ENCODE peak calls at places on chromosomes 2 and 18, in five cellular contexts. One of them, this sample, is unnamed. For H3K36me3, H3K4me1 and H3K9me3, the result is how much of the 10 kb centered on the place peaks cover.

GRCh38 chr2:72919414-72920316 is 2.3 kb downstream of the EMX1 start:
- DNase-seq in OCI-LY7: no peak
- DNase-seq in cardiac muscle cell: peak
- DNase-seq in esophagus muscularis mucosa: no peak
- DNase-seq in GM12878: no peak
- DNase-seq in this sample: no peak

GRCh38 chr2:97724946-97725688 is 11.7 kb downstream of the ZAP70 start:
- DNase-seq in OCI-LY7: no peak
- DNase-seq in cardiac muscle cell: no peak
- DNase-seq in esophagus muscularis mucosa: no peak
- DNase-seq in GM12878: no peak
- DNase-seq in this sample: no peak

GRCh38 chr2:64797881-64798590 is 144.3 kb upstream of the SERTAD2 start:
- DNase-seq in OCI-LY7: no peak
- DNase-seq in cardiac muscle cell: no peak
- DNase-seq in esophagus muscularis mucosa: no peak
- DNase-seq in GM12878: no peak
- DNase-seq in this sample: no peak

GRCh38 chr2:3066831-3067230 is 310.8 kb downstream of the EIPR1 start:
- DNase-seq in OCI-LY7: no peak
- DNase-seq in cardiac muscle cell: no peak
- DNase-seq in esophagus muscularis mucosa: peak
- DNase-seq in GM12878: no peak
- DNase-seq in this sample: no peak

GRCh38 chr2:200471324-200471848 is 38.5 kb downstream of the KCTD18 start:
- DNase-seq in OCI-LY7: peak
- DNase-seq in cardiac muscle cell: peak
- DNase-seq in esophagus muscularis mucosa: no peak
- DNase-seq in GM12878: peak
- DNase-seq in this sample: peak

GRCh38 chr2:173747037-173747436 is 218.1 kb downstream of the SP3 start:
- DNase-seq in OCI-LY7: no peak
- DNase-seq in cardiac muscle cell: peak
- DNase-seq in esophagus muscularis mucosa: no peak
- DNase-seq in GM12878: no peak
- DNase-seq in this sample: no peak

GRCh38 chr18:32707153-32707552 is 65.7 kb downstream of the KLHL14 start:
- DNase-seq in OCI-LY7: peak
- DNase-seq in cardiac muscle cell: no peak
- DNase-seq in esophagus muscularis mucosa: no peak
- DNase-seq in GM12878: no peak
- DNase-seq in this sample: no peak

GRCh38 chr2:105324732-105325131 is 4.8 kb downstream of the TGFBRAP1 start:
- DNase-seq in OCI-LY7: no peak
- DNase-seq in cardiac muscle cell: no peak
- DNase-seq in esophagus muscularis mucosa: no peak
- DNase-seq in GM12878: no peak
- DNase-seq in this sample: no peak

GRCh38 chr2:170554278-170554955 is 160.7 kb upstream of the SP5 start:
- DNase-seq in OCI-LY7: no peak
- DNase-seq in cardiac muscle cell: no peak
- DNase-seq in esophagus muscularis mucosa: no peak
- DNase-seq in GM12878: no peak
- DNase-seq in this sample: no peak

GRCh38 chr2:224145751-224146355 is 106.8 kb upstream of the SERPINE2 start:
- DNase-seq in OCI-LY7: no peak
- DNase-seq in cardiac muscle cell: no peak
- DNase-seq in esophagus muscularis mucosa: no peak
- DNase-seq in GM12878: no peak
- DNase-seq in this sample: no peak

GRCh38 chr2:127985735-127986134 is 42.1 kb downstream of the SAP130 start:
- DNase-seq in OCI-LY7: no peak
- DNase-seq in cardiac muscle cell: no peak
- DNase-seq in esophagus muscularis mucosa: no peak
- DNase-seq in GM12878: no peak
- DNase-seq in this sample: no peak

GRCh38 chr2:40039543-40039942 is 260.5 kb upstream of the THUMPD2 start:
- DNase-seq in OCI-LY7: no peak
- DNase-seq in cardiac muscle cell: no peak
- DNase-seq in esophagus muscularis mucosa: no peak
- DNase-seq in GM12878: no peak
- DNase-seq in this sample: no peak

GRCh38 chr2:240819404-240820013 is 510 bp downstream of the KIF1A start:
- DNase-seq in OCI-LY7: no peak
- DNase-seq in cardiac muscle cell: peak
- DNase-seq in esophagus muscularis mucosa: no peak
- DNase-seq in GM12878: no peak
- DNase-seq in this sample: no peak

GRCh38 chr18:7116001-7116831 is 1.4 kb downstream of the LAMA1 start:
- DNase-seq in OCI-LY7: no peak
- DNase-seq in cardiac muscle cell: peak
- DNase-seq in esophagus muscularis mucosa: no peak
- DNase-seq in GM12878: no peak
- DNase-seq in this sample: no peak

GRCh38 chr18:46163941-46164499 is 59.8 kb downstream of the HAUS1 start:
- DNase-seq in OCI-LY7: no peak
- DNase-seq in cardiac muscle cell: no peak
- DNase-seq in esophagus muscularis mucosa: no peak
- DNase-seq in GM12878: no peak
- DNase-seq in this sample: no peak

GRCh38 chr18:3426074-3426473 is 23.9 kb upstream of the TGIF1 start:
- DNase-seq in OCI-LY7: no peak
- DNase-seq in cardiac muscle cell: no peak
- DNase-seq in esophagus muscularis mucosa: no peak
- DNase-seq in GM12878: no peak
- DNase-seq in this sample: no peak

GRCh38 chr2:146003337-146003736 is 1483.4 kb upstream of the ZEB2 start:
- DNase-seq in OCI-LY7: no peak
- DNase-seq in cardiac muscle cell: no peak
- DNase-seq in esophagus muscularis mucosa: no peak
- DNase-seq in GM12878: no peak
- DNase-seq in this sample: no peak

GRCh38 chr2:201761101-201761500 is 19.6 kb downstream of the ALS2 start:
- DNase-seq in OCI-LY7: no peak
- DNase-seq in cardiac muscle cell: no peak
- DNase-seq in esophagus muscularis mucosa: no peak
- DNase-seq in GM12878: no peak
- DNase-seq in this sample: no peak

GRCh38 chr2:231241755-231242507 is 43.5 kb downstream of the ARMC9 start:
- DNase-seq in OCI-LY7: no peak
- DNase-seq in cardiac muscle cell: no peak
- DNase-seq in esophagus muscularis mucosa: no peak
- DNase-seq in GM12878: no peak
- DNase-seq in this sample: no peak
- H3K36me3 ChIP-seq in OCI-LY7: under half
- H3K36me3 ChIP-seq in cardiac muscle cell: under half
- H3K36me3 ChIP-seq in esophagus muscularis mucosa: half or more
- H3K36me3 ChIP-seq in GM12878: under half
- H3K36me3 ChIP-seq in this sample: under half

GRCh38 chr18:9140984-9141383 is 4.4 kb downstream of the ANKRD12 start:
- DNase-seq in OCI-LY7: no peak
- DNase-seq in cardiac muscle cell: no peak
- DNase-seq in esophagus muscularis mucosa: no peak
- DNase-seq in GM12878: no peak
- DNase-seq in this sample: no peak

GRCh38 chr18:9137168-9138066 is 836 bp downstream of the ANKRD12 start:
- DNase-seq in OCI-LY7: peak
- DNase-seq in cardiac muscle cell: peak
- DNase-seq in esophagus muscularis mucosa: no peak
- DNase-seq in GM12878: no peak
- DNase-seq in this sample: peak

GRCh38 chr18:9139400-9140039 is 2.9 kb downstream of the ANKRD12 start:
- DNase-seq in OCI-LY7: no peak
- DNase-seq in cardiac muscle cell: no peak
- DNase-seq in esophagus muscularis mucosa: no peak
- DNase-seq in GM12878: no peak
- DNase-seq in this sample: no peak

GRCh38 chr18:9136315-9137141 is at the start of gene ANKRD12:
- DNase-seq in OCI-LY7: peak
- DNase-seq in cardiac muscle cell: peak
- DNase-seq in esophagus muscularis mucosa: peak
- DNase-seq in GM12878: peak
- DNase-seq in this sample: peak

GRCh38 chr18:9140381-9140780 is 3.8 kb downstream of the ANKRD12 start:
- DNase-seq in OCI-LY7: no peak
- DNase-seq in cardiac muscle cell: no peak
- DNase-seq in esophagus muscularis mucosa: no peak
- DNase-seq in GM12878: no peak
- DNase-seq in this sample: peak
- H3K4me1 ChIP-seq in OCI-LY7: half or more
- H3K4me1 ChIP-seq in cardiac muscle cell: under half
- H3K4me1 ChIP-seq in esophagus muscularis mucosa: half or more
- H3K4me1 ChIP-seq in GM12878: under half
- H3K4me1 ChIP-seq in this sample: half or more

GRCh38 chr2:190540048-190540447 is 5.5 kb upstream of the NEMP2 start:
- DNase-seq in OCI-LY7: peak
- DNase-seq in cardiac muscle cell: no peak
- DNase-seq in esophagus muscularis mucosa: no peak
- DNase-seq in GM12878: no peak
- DNase-seq in this sample: peak
- H3K9me3 ChIP-seq in OCI-LY7: half or more
- H3K9me3 ChIP-seq in cardiac muscle cell: under half
- H3K9me3 ChIP-seq in esophagus muscularis mucosa: under half
- H3K9me3 ChIP-seq in GM12878: under half
- H3K9me3 ChIP-seq in this sample: under half

GRCh38 chr18:12336887-12337286 is 28.8 kb downstream of the TUBB6 start:
- DNase-seq in OCI-LY7: no peak
- DNase-seq in cardiac muscle cell: peak
- DNase-seq in esophagus muscularis mucosa: no peak
- DNase-seq in GM12878: no peak
- DNase-seq in this sample: no peak

GRCh38 chr18:12336251-12336650 is 28.2 kb downstream of the TUBB6 start:
- DNase-seq in OCI-LY7: no peak
- DNase-seq in cardiac muscle cell: no peak
- DNase-seq in esophagus muscularis mucosa: no peak
- DNase-seq in GM12878: no peak
- DNase-seq in this sample: no peak

GRCh38 chr18:12334280-12335262 is 26.5 kb downstream of the TUBB6 start:
- DNase-seq in OCI-LY7: no peak
- DNase-seq in cardiac muscle cell: peak
- DNase-seq in esophagus muscularis mucosa: no peak
- DNase-seq in GM12878: no peak
- DNase-seq in this sample: no peak

GRCh38 chr18:12335503-12335902 is 27.5 kb downstream of the TUBB6 start:
- DNase-seq in OCI-LY7: no peak
- DNase-seq in cardiac muscle cell: no peak
- DNase-seq in esophagus muscularis mucosa: no peak
- DNase-seq in GM12878: no peak
- DNase-seq in this sample: no peak

DNA sequence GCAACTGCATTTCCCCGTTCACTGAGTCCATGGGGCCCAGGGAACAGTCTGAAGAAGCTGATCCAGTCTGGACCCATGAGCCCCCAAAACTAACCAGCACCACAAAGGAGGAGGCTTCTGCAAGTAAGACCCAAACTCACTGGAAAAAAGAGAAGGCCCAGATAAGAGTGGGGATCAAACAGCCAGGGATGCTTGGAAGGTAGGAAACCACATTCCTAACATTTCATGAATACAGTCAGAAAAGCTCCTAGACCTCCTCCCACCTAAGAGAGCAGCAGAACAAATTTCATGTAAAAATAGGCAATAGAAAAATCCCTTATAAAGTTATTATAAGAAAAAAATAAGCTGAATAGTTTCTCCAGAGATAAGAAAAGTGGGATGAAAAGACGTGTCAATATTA is 30.3 kb downstream of the TUBB6 start:
- DNase-seq in OCI-LY7: no peak
- DNase-seq in cardiac muscle cell: no peak
- DNase-seq in esophagus muscularis mucosa: no peak
- DNase-seq in GM12878: no peak
- DNase-seq in this sample: no peak
- H3K36me3 ChIP-seq in OCI-LY7: half or more
- H3K36me3 ChIP-seq in cardiac muscle cell: under half
- H3K36me3 ChIP-seq in esophagus muscularis mucosa: half or more
- H3K36me3 ChIP-seq in GM12878: under half
- H3K36me3 ChIP-seq in this sample: half or more

This sample was measured in CD4-positive, CD25-positive, alpha-beta regulatory T cell.